ENCODE peak calls at places on chromosomes 16 and 17, in four cellular contexts. E, W, X and M are unnamed samples.

GRCh38 chr16:728890-729744 is 2.2 kb downstream of the HAGHL start:
- DNase-seq in X (no peak), E (no peak), W (no peak), M (no peak)

GRCh38 chr17:82816358-82816757 is 23.5 kb downstream of the ZNF750 start:
- DNase-seq in X (no peak), W (no peak), E (no peak), M (no peak)

GRCh38 chr17:44197980-44198720 is 1.5 kb downstream of the ATXN7L3 start:
- DNase-seq in E (peak), X (no peak), W (no peak), M (peak)

GRCh38 chr17:81049372-81049911 is 14.5 kb downstream of the BAIAP2 start:
- DNase-seq in W (no peak), E (no peak), X (no peak), M (no peak)

GRCh38 chr16:83744521-83744981 is 63.2 kb upstream of the HSBP1 start:
- DNase-seq in W (no peak), X (no peak), E (peak), M (no peak)

GRCh38 chr16:49557070-49557446 is 183.5 kb downstream of the C16orf78 start:
- DNase-seq in W (no peak), E (no peak), X (no peak), M (no peak)

GRCh38 chr17:49646391-49647255 is 31.3 kb downstream of the SPOP start:
- DNase-seq in X (peak), W (no peak), E (peak), M (peak)

GRCh38 chr17:47225436-47225858 is 16.3 kb downstream of the MYL4 start:
- DNase-seq in W (peak), X (peak), E (peak), M (peak)

GRCh38 chr16:59047114-59047513 is 313.0 kb upstream of the GOT2 start:
- DNase-seq in E (no peak), W (no peak), X (no peak), M (no peak)

GRCh38 chr17:44359458-44360143 is 4.1 kb downstream of the FAM171A2 start:
- DNase-seq in X (no peak), E (no peak), W (no peak), M (no peak)

DNA sequence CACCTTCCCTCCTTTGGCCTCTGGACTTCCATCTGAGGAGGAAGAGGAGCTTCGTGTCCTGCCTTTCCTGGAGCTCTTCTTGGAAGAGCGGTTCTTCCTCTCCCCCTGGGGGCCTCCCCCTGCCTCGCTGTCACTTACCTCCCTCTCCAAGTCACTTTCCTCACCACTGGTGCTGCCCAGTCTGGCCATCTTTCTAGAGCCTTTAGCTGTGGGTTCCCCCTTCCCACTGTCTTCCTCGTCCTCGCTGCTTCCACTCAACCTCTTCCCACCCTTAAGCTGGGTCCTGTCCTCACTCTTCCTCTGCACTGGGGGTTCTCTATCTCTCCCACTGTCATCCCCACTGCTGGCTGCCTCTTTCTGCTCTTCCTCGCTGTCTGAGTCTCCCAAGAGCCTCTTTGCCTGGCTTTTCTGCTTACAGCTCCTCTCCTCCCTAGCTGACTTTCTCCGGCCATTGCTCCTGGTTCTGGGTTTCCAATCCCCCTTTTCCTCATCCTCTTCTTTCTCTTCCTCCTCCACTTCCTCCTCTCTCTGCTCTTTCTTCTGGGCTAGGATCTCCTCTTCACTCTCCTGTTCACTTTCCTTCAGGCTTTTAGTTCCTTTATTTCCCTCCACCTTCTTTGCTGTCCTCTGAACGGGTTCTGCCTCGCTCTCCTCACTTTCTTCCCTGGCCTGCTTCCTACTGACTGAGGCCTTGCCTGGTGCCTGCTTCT is 1.4 kb downstream of the HIRIP3 start:
- DNase-seq in X (no peak), W (no peak), E (no peak), M (no peak)
- H3K4me3 ChIP-seq in X (peak), W (no peak), E (no peak), M (no peak)

GRCh38 chr16:89646906-89647305 is 10.6 kb downstream of the CHMP1A start:
- DNase-seq in W (no peak), E (no peak), X (no peak), M (no peak)

GRCh38 chr16:89653656-89654295 is 3.7 kb downstream of the CHMP1A start:
- DNase-seq in E (no peak), X (no peak), W (no peak), M (no peak)

GRCh38 chr16:89655062-89655643 is 2.4 kb downstream of the CHMP1A start:
- DNase-seq in X (no peak), E (no peak), W (no peak), M (no peak)

GRCh38 chr16:89656435-89657121 is 930 bp downstream of the CHMP1A start:
- DNase-seq in W (no peak), E (no peak), X (no peak), M (no peak)

DNA sequence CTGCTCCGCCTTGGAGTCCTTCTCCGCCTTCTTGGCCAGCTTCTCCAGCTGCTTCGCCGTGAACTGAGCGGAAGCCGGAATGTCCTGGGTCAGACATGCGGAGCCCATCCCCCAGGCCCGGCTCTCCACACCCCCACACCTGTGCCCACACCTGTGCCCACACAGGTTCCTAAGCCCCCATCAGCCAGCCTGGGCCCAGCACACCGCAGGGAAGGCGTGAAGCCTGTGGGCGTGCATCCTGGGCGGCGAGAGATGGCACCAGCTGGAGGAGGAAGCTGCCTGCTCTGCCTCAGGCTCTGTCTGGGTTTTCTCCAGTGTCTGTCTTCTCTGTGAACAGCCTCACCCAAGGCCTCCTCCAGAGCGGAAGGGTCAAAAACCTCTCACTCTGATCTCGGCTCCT is 5.9 kb downstream of the CHMP1A start:
- DNase-seq in W (no peak), X (no peak), E (no peak), M (no peak)
- TF ChIP-seq CTCF in W (no peak), X (no peak), E (no peak), M (no peak)

GRCh38 chr17:37259030-37259735 is 116.6 kb upstream of the C17orf78 start:
- DNase-seq in W (no peak), X (no peak), E (peak), M (peak)

GRCh38 chr17:37255434-37255833 is 120.4 kb upstream of the C17orf78 start:
- DNase-seq in E (no peak), X (no peak), W (no peak), M (no peak)

GRCh38 chr17:37265446-37266173 is 110.2 kb upstream of the C17orf78 start:
- DNase-seq in E (no peak), X (no peak), W (no peak), M (no peak)

GRCh38 chr17:37256627-37257026 is 119.2 kb upstream of the C17orf78 start:
- DNase-seq in W (no peak), X (no peak), E (no peak), M (no peak)

GRCh38 chr17:37261286-37261685 is 114.5 kb upstream of the C17orf78 start:
- DNase-seq in W (no peak), X (no peak), E (peak), M (peak)
- H3K4me3 ChIP-seq in W (no peak), X (no peak), E (no peak), M (no peak)

GRCh38 chr16:74034862-74035261 is 261.8 kb upstream of the PSMD7 start:
- DNase-seq in W (no peak), X (no peak), E (peak), M (peak)
- TF ChIP-seq CTCF in W (peak), X (no peak), E (peak), M (peak)

GRCh38 chr17:61461586-61461966 is 9.4 kb downstream of the TBX4 start:
- DNase-seq in X (no peak), W (no peak), E (no peak), M (no peak)
- H3K4me3 ChIP-seq in X (no peak), W (no peak), E (peak), M (no peak)

DNA sequence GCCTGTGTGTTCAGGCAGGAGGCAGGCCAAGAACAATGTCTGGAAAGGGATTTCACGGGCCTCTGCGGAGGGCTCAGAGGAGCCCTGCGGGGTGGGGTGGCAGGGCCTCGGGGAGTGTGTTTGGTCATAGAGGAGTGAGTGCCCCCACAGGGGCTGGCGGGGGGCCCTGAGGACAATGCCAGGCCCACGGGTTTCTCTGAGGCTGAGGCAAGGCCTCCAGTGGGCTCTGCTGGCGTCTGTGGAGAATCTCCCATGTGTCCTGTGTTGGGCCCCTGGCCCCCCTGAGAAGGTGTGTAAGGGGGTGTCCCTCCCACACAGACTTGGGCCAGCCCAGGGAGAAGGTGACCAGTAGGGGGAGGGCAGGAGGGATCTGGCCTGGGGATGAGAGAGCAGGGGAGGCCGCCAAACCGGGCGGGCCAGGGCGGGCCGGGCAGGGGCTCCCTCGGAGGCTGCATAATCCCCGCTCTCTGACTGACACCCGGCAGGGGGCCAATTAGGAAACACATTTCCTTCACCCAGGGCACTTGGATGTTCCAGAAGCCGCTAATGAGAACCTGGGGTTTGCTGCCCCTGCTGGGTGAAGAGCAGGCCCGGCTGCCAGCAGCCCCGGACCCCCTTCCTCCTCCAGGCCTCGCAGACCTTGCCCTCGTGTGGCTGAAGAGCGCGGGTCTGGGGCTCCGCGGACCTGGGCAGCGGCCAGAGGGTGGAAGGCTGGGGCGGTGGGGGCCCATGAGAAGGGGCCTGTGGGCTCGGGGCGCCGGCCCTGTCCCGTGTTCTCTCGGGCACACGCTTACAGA is 204.2 kb downstream of the NTN1 start:
- DNase-seq in E (no peak), X (no peak), W (no peak), M (no peak)
- TF ChIP-seq CTCF in E (no peak), X (no peak), W (no peak), M (peak)

GRCh38 chr17:40349477-40350409 is 14.8 kb downstream of the GJD3 start:
- DNase-seq in E (peak), W (no peak), X (no peak), M (no peak)

GRCh38 chr17:40348136-40348504 is 16.4 kb downstream of the GJD3 start:
- DNase-seq in E (no peak), W (no peak), X (no peak), M (no peak)

GRCh38 chr17:40350410-40351184 is 13.9 kb downstream of the GJD3 start:
- DNase-seq in W (no peak), X (no peak), E (peak), M (no peak)

GRCh38 chr17:40347319-40348135 is 17.0 kb downstream of the GJD3 start:
- DNase-seq in X (no peak), E (no peak), W (no peak), M (no peak)

GRCh38 chr17:40348562-40349476 is 15.7 kb downstream of the GJD3 start:
- DNase-seq in X (no peak), W (no peak), E (peak), M (no peak)
- H3K4me3 ChIP-seq in X (no peak), W (no peak), E (no peak), M (no peak)

DNA sequence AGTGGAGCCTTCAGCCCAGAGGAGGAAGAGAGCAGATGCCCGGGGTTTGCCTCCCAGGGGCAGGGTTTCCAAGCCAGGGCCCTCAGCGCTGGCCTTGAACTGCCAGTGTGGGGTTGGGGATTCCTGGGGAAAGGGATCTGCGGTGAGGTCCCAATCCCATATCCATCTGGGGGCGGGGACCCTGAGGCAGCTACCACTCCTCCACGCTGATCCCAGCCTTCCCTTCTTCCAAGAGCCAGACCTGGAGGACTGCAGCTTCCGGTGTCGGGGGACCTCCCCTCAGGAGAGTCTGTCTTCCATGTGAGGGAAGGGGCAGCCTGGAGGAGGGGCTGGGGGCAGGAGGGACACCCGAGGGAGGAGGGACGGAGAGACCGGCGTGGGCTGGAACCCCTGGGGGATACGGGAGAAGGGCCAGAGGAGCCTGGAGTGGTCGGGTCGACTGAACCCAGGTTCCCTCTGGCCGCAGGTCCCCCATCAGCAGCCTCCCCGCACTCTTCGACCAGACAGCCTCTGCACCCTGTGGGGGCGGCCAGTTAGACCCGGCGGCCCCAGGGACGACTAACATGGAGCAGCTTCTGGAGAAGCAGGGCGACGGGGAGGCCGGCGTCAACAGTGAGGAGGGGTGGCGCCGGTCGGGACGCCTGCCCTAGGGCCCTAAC is 10.7 kb upstream of the CISD3 start:
- DNase-seq in E (no peak), X (no peak), W (no peak), M (no peak)
- TF ChIP-seq CTCF in E (no peak), X (no peak), W (no peak), M (no peak)